ENCODE peak calls at places on chromosomes 4 and X, in six cellular contexts. K is hepatocyte, Z is AG04450, J is BE2C, F is GM23338, E is SK-N-SH. C is an unnamed sample.

GRCh38 chrX:132463411-132463810 is 25.4 kb downstream of the MBNL3 start:
- DNase-seq in K (peak; percentile 14), Z (no peak), J (peak; percentile 18), F (peak; percentile 66), E (peak; percentile 6), C (no peak)

GRCh38 chr4:129839687-129840086 is 743.7 kb downstream of the C4orf33 start:
- DNase-seq in K (peak; percentile 8), Z (no peak), J (no peak), F (no peak), E (no peak), C (peak; percentile 71)

GRCh38 chr4:17027495-17027894 is 129.1 kb upstream of the LDB2 start:
- DNase-seq in K (no peak), Z (peak; percentile 88), J (no peak), F (no peak), E (no peak), C (peak; percentile 97)

GRCh38 chrX:26262121-26262523 is 46.2 kb downstream of the MAGEB5 start:
- DNase-seq in K (no peak), Z (peak; percentile 1), J (no peak), F (no peak), E (no peak), C (peak; percentile 56)

GRCh38 chr4:159048166-159048886 is 54.6 kb upstream of the RAPGEF2 start:
- DNase-seq in K (peak; percentile 69), Z (peak; percentile 43), J (peak; percentile 56), F (peak; percentile 63), E (peak; percentile 48), C (peak; percentile 72)

GRCh38 chr4:128825226-128825625 is 15.7 kb downstream of the JADE1 start:
- DNase-seq in K (peak; percentile 77), Z (no peak), J (no peak), F (peak; percentile 44), E (no peak), C (peak; percentile 59)

GRCh38 chr4:82517043-82517442 is 44.7 kb downstream of the TMEM150C start:
- DNase-seq in K (no peak), Z (no peak), J (no peak), F (no peak), E (no peak), C (peak; percentile 72)

GRCh38 chrX:1392376-1393130 is 640 bp upstream of the SLC25A6 start:
- DNase-seq in K (peak; percentile 87), Z (peak; percentile 15), J (peak; percentile 69), F (peak; percentile 78), E (peak; percentile 81), C (peak; percentile 23)

GRCh38 chrX:154489182-154489581 is 1.2 kb downstream of the SLC10A3 start:
- DNase-seq in K (no peak), Z (no peak), J (no peak), F (no peak), E (no peak), C (no peak)

GRCh38 chr4:1381181-1381621 is 25.0 kb downstream of the NKX1-1 start:
- DNase-seq in K (no peak), Z (no peak), J (peak; percentile 9), F (no peak), E (no peak), C (no peak)

GRCh38 chr4:178917756-178918155 is 1475.5 kb upstream of the AGA start:
- DNase-seq in K (no peak), Z (no peak), J (no peak), F (peak; percentile 73), E (no peak), C (no peak)

GRCh38 chr4:77600521-77601451 is 4.8 kb upstream of the CXCL13 start:
- DNase-seq in K (peak; percentile 62), Z (no peak), J (peak; percentile 21), F (peak; percentile 83), E (peak; percentile 38), C (peak; percentile 64)

GRCh38 chr4:180281726-180282125 is 1961.5 kb upstream of the TENM3 start:
- DNase-seq in K (no peak), Z (no peak), J (peak; percentile 59), F (no peak), E (no peak), C (no peak)

GRCh38 chrX:22366866-22367265 is 94.2 kb downstream of the CBLL2 start:
- DNase-seq in K (no peak), Z (no peak), J (no peak), F (no peak), E (no peak), C (no peak)

GRCh38 chr4:183989931-183990330 is 84.8 kb downstream of the STOX2 start:
- DNase-seq in K (no peak), Z (no peak), J (no peak), F (no peak), E (no peak), C (no peak)

GRCh38 chrX:102604327-102604726 is 5.0 kb downstream of the ARMCX5 start:
- DNase-seq in K (no peak), Z (no peak), J (no peak), F (no peak), E (no peak), C (no peak)

GRCh38 chrX:133961046-133961445 is 24.3 kb downstream of the GPC3 start:
- DNase-seq in K (no peak), Z (no peak), J (no peak), F (no peak), E (no peak), C (no peak)

GRCh38 chr4:126318376-126318775 is 1003.6 kb downstream of the FAT4 start:
- DNase-seq in K (no peak), Z (no peak), J (no peak), F (no peak), E (no peak), C (no peak)

GRCh38 chr4:26289421-26289820 is 31.4 kb upstream of the RBPJ start:
- DNase-seq in K (no peak), Z (no peak), J (no peak), F (no peak), E (no peak), C (peak; percentile 88)

GRCh38 chr4:26288308-26288982 is 32.4 kb upstream of the RBPJ start:
- DNase-seq in K (no peak), Z (no peak), J (no peak), F (no peak), E (no peak), C (peak; percentile 75)

GRCh38 chr4:26294904-26295303 is 25.9 kb upstream of the RBPJ start:
- DNase-seq in K (no peak), Z (no peak), J (no peak), F (no peak), E (no peak), C (no peak)

GRCh38 chr4:26287748-26288147 is 33.1 kb upstream of the RBPJ start:
- DNase-seq in K (no peak), Z (no peak), J (no peak), F (no peak), E (no peak), C (no peak)

DNA sequence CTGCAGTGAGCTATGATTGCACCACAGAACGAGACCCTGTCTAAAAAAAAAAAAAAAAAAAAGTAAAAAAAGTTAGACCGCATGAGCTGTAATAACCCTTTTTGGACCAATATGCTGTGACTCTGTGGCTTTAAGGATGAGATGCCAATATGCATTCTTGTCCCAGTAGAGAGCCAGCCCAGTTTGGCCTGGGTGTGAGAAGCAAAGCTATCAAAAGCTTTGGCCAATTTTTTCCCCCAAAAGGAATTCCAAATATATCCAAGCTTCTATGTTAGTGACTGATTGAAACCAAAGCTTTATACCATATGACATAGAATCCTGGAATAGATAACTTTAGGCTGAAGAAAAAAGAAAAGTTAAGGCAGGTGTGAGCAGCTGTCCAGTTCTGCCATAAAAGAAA is 30.5 kb upstream of the RBPJ start:
- DNase-seq in K (no peak), Z (no peak), J (no peak), F (no peak), E (no peak), C (no peak)
- H3K27me3 ChIP-seq in K (no peaks in the 10 kb centered on the region), Z (no peaks in the 10 kb centered on the region), J (no peaks in the 10 kb centered on the region), F (no peaks in the 10 kb centered on the region), E (no peaks in the 10 kb centered on the region), C (no peaks in the 10 kb centered on the region)

DNA sequence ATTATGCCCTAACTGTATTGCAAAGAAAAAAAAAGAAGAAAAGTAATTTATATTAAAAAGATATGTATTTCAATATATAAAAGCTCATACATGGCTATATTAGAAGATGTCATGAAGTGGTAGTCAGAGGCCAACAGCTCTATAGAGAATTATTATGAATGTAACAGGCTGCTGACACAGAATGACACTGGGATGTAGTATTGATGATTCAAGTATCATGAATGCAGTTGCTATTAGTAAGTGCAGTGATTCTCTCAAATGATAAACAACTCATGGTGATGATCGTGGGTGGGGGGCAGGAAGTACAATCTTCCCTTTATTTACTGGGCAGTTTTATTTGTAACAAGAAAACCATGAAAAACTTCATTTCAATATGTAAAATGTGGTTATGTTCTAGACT is 124.6 kb downstream of the COL4A6 start:
- DNase-seq in K (no peak), Z (no peak), J (no peak), F (no peak), E (no peak), C (peak; percentile 84)
- H3K27me3 ChIP-seq in K (no peaks in the 10 kb centered on the region), Z (no peaks in the 10 kb centered on the region), J (no peaks in the 10 kb centered on the region), F (no peaks in the 10 kb centered on the region), E (no peaks in the 10 kb centered on the region), C (no peaks in the 10 kb centered on the region)

DNA sequence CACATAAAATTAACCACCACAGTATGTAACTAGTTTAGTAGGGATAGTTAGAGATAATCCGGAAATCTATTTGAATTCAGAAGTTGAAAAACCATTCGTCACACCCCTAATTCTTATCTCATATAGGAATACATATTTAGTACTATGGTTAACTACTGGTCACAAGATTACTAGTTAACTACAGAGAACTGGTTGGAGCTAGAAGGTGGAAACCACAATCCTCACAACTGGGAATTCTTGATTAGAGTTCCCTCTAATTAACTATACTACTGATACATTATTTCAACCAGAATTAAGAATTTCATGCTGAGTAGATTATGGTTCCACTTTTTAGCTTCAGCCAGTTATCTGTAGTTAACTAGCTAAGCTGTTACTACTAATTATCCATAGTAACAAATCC is 39.9 kb upstream of the NKAP start:
- DNase-seq in K (no peak), Z (no peak), J (no peak), F (no peak), E (no peak), C (no peak)
- H3K27me3 ChIP-seq in K (no peaks in the 10 kb centered on the region), Z (no peaks in the 10 kb centered on the region), J (no peaks in the 10 kb centered on the region), F (peaks cover 46% of the 10 kb centered on the region), E (peaks cover 23% of the 10 kb centered on the region), C (no peaks in the 10 kb centered on the region)

GRCh38 chr4:112516076-112516385 is at the start of gene NEUROG2:
- DNase-seq in K (no peak), Z (no peak), J (no peak), F (no peak), E (peak; percentile 72), C (no peak)

GRCh38 chr4:112515278-112516075 is 503 bp downstream of the NEUROG2 start:
- DNase-seq in K (peak; percentile 46), Z (no peak), J (peak; percentile 49), F (peak; percentile 59), E (peak; percentile 75), C (no peak)

GRCh38 chr4:112517911-112518310 is 1.9 kb upstream of the NEUROG2 start:
- DNase-seq in K (no peak), Z (no peak), J (no peak), F (no peak), E (no peak), C (no peak)

GRCh38 chr4:112517067-112517588 is 1.1 kb upstream of the NEUROG2 start:
- DNase-seq in K (no peak), Z (no peak), J (no peak), F (peak; percentile 67), E (peak; percentile 46), C (no peak)

GRCh38 chr4:112516401-112517066 is 554 bp upstream of the NEUROG2 start:
- DNase-seq in K (no peak), Z (no peak), J (peak; percentile 63), F (peak; percentile 85), E (peak; percentile 81), C (no peak)
- H3K27me3 ChIP-seq in K (peaks cover 98% of the 10 kb centered on the region), Z (peaks cover 88% of the 10 kb centered on the region), J (peaks cover 95% of the 10 kb centered on the region), F (peaks cover 100% of the 10 kb centered on the region), E (peaks cover 59% of the 10 kb centered on the region), C (peaks cover 78% of the 10 kb centered on the region)